ENCODE peak calls at places on chromosome 2, in nine cellular contexts. H is M059J; G is stimulated activated CD4-positive, alpha-beta T cell treated with anti-CD3 and anti-CD28 coated beads, Interleukin-1b, Interleukin-23, amount 100 ng/mL, for 24 hours; W is mesendoderm; X is foreskin melanocyte; Q is stimulated activated CD8-positive, alpha-beta memory T cell treated with anti-CD3 and anti-CD28 coated beads, Interleukin-15, amount 100 ng/mL, for 1 hour; Y is H7; Z is small intestine; L is mucosa of gallbladder. J is an unnamed sample.

GRCh38 chr2:218780851-218781690 is 876 bp upstream of the CYP27A1 start:
- DNase-seq in H (no peak), G (no peak), W (no peak), X (peak; percentile 16), Q (no peak), Y (peak; percentile 39), Z (peak; percentile 86), L (no peak), J (no peak)

GRCh38 chr2:206083602-206084467 is 2.1 kb downstream of the INO80D start:
- DNase-seq in H (no peak), G (no peak), W (peak; percentile 91), X (no peak), Q (no peak), Y (peak; percentile 77), Z (peak; percentile 75), L (peak; percentile 23), J (no peak)

GRCh38 chr2:197255550-197255949 is 55.0 kb downstream of the ANKRD44 start:
- DNase-seq in H (peak; percentile 12), G (peak; percentile 31), W (peak; percentile 44), X (no peak), Q (peak; percentile 38), Y (peak; percentile 80), Z (peak; percentile 12), L (peak; percentile 74), J (no peak)

GRCh38 chr2:105812180-105813044 is 67.7 kb downstream of the NCK2 start:
- DNase-seq in H (peak; percentile 57), G (no peak), W (no peak), X (no peak), Q (no peak), Y (no peak), Z (peak; percentile 90), L (peak; percentile 54), J (no peak)

GRCh38 chr2:195532628-195533271 is 124.3 kb upstream of the SLC39A10 start:
- DNase-seq in H (peak; percentile 54), G (no peak), W (peak; percentile 40), X (no peak), Q (no peak), Y (no peak), Z (peak; percentile 54), L (no peak), J (no peak)

GRCh38 chr2:43469713-43470112 is 126.1 kb downstream of the THADA start:
- DNase-seq in H (no peak), G (no peak), W (no peak), X (no peak), Q (no peak), Y (no peak), Z (no peak), L (no peak), J (no peak)

GRCh38 chr2:174939046-174939445 is 66.1 kb downstream of the CHN1 start:
- DNase-seq in H (peak; percentile 79), G (no peak), W (no peak), X (no peak), Q (no peak), Y (no peak), Z (no peak), L (no peak), J (no peak)

GRCh38 chr2:170017848-170018492 is 160.0 kb upstream of the MYO3B start:
- DNase-seq in H (no peak), G (no peak), W (no peak), X (no peak), Q (no peak), Y (no peak), Z (no peak), L (no peak), J (no peak)

GRCh38 chr2:949894-950626 is 589 bp upstream of the SNTG2 start:
- DNase-seq in H (no peak), G (no peak), W (peak; percentile 44), X (no peak), Q (no peak), Y (peak; percentile 90), Z (no peak), L (no peak), J (no peak)

GRCh38 chr2:64876137-64876647 is 113.0 kb upstream of the SLC1A4 start:
- DNase-seq in H (peak; percentile 87), G (no peak), W (peak; percentile 95), X (peak; percentile 69), Q (no peak), Y (peak; percentile 46), Z (peak; percentile 53), L (no peak), J (peak; percentile 27)

GRCh38 chr2:73981081-73981968 is 3.4 kb upstream of the TET3 start:
- DNase-seq in H (peak; percentile 39), G (no peak), W (peak; percentile 82), X (no peak), Q (no peak), Y (peak; percentile 88), Z (peak; percentile 68), L (no peak), J (no peak)

GRCh38 chr2:10373931-10374330 is 71.2 kb downstream of the HPCAL1 start:
- DNase-seq in H (no peak), G (no peak), W (no peak), X (no peak), Q (no peak), Y (no peak), Z (no peak), L (no peak), J (no peak)

GRCh38 chr2:239520811-239521517 is 120.1 kb upstream of the HDAC4 start:
- DNase-seq in H (no peak), G (no peak), W (no peak), X (no peak), Q (no peak), Y (no peak), Z (no peak), L (no peak), J (no peak)

GRCh38 chr2:223944166-223944703 is 900 bp downstream of the WDFY1 start:
- DNase-seq in H (peak; percentile 44), G (no peak), W (peak; percentile 67), X (no peak), Q (no peak), Y (peak; percentile 81), Z (peak; percentile 37), L (no peak), J (no peak)

GRCh38 chr2:206011795-206012194 is 74.2 kb downstream of the INO80D start:
- DNase-seq in H (peak; percentile 54), G (no peak), W (no peak), X (no peak), Q (no peak), Y (no peak), Z (no peak), L (no peak), J (no peak)

GRCh38 chr2:130966149-130967019 is 126.9 kb downstream of the FAM168B start:
- DNase-seq in H (no peak), G (no peak), W (peak; percentile 28), X (no peak), Q (no peak), Y (peak; percentile 43), Z (no peak), L (peak; percentile 53), J (no peak)

GRCh38 chr2:65300134-65300771 is 72.6 kb downstream of the ACTR2 start:
- DNase-seq in H (peak; percentile 66), G (no peak), W (no peak), X (no peak), Q (no peak), Y (peak; percentile 60), Z (no peak), L (peak; percentile 51), J (no peak)

GRCh38 chr2:203830294-203831055 is 37.1 kb upstream of the CTLA4 start:
- DNase-seq in H (no peak), G (peak; percentile 17), W (no peak), X (no peak), Q (no peak), Y (no peak), Z (no peak), L (no peak), J (no peak)

J was measured in SHP77 treated with DMSO at 0.1 percent for 48 hours.